ENCODE peak calls at places on chromosomes 13 and 19, in five cellular contexts. I, E, W, L and B are unnamed samples.

GRCh38 chr13:66835040-66835628 is 395.0 kb downstream of the PCDH9 start:
- DNase-seq in I (peak), E (no peak), W (peak), L (peak), B (peak)

GRCh38 chr19:1109697-1110671 is 6.2 kb downstream of the GPX4 start:
- DNase-seq in I (no peak), E (no peak), W (no peak), L (no peak), B (no peak)

GRCh38 chr13:51245583-51245982 is 23.4 kb downstream of the FAM124A start:
- DNase-seq in I (no peak), E (no peak), W (no peak), L (no peak), B (no peak)

GRCh38 chr19:13881692-13882418 is 4.9 kb downstream of the NANOS3 start:
- DNase-seq in I (no peak), E (no peak), W (no peak), L (no peak), B (no peak)

GRCh38 chr13:36516225-36516624 is 83.9 kb downstream of the CCNA1 start:
- DNase-seq in I (no peak), E (no peak), W (no peak), L (no peak), B (no peak)

GRCh38 chr19:17871878-17872250 is at the start of gene SLC5A5:
- DNase-seq in I (no peak), E (no peak), W (no peak), L (no peak), B (no peak)

GRCh38 chr13:20685042-20685441 is 18.5 kb upstream of the IL17D start:
- DNase-seq in I (no peak), E (no peak), W (no peak), L (no peak), B (no peak)

GRCh38 chr13:106619688-106620555 is 52.0 kb upstream of the ARGLU1 start:
- DNase-seq in I (peak), E (no peak), W (peak), L (peak), B (peak)

GRCh38 chr13:92677571-92677970 is 549.0 kb upstream of the GPC6 start:
- DNase-seq in I (no peak), E (no peak), W (no peak), L (no peak), B (peak)

GRCh38 chr13:44267966-44268365 is 105.7 kb upstream of the SERP2 start:
- DNase-seq in I (no peak), E (no peak), W (no peak), L (peak), B (no peak)

GRCh38 chr19:33060586-33060985 is 4.1 kb downstream of the RHPN2 start:
- DNase-seq in I (no peak), E (no peak), W (no peak), L (no peak), B (no peak)

GRCh38 chr19:31347356-31347755 is 1.9 kb downstream of the TSHZ3 start:
- DNase-seq in I (no peak), E (no peak), W (no peak), L (no peak), B (no peak)

GRCh38 chr19:3369337-3370213 is 3.2 kb downstream of the NFIC start:
- DNase-seq in I (no peak), E (no peak), W (no peak), L (peak), B (no peak)

GRCh38 chr13:20828540-20829364 is 55.0 kb upstream of the EEF1AKMT1 start:
- DNase-seq in I (peak), E (no peak), W (peak), L (peak), B (peak)

GRCh38 chr13:20369886-20370361 is 137.8 kb upstream of the GJB6 start:
- DNase-seq in I (no peak), E (no peak), W (no peak), L (peak), B (no peak)

GRCh38 chr19:17873661-17874422 is 2.1 kb downstream of the SLC5A5 start:
- DNase-seq in I (no peak), E (no peak), W (no peak), L (peak), B (no peak)

GRCh38 chr13:46639033-46639981 is 86.3 kb downstream of the LRCH1 start:
- DNase-seq in I (no peak), E (no peak), W (peak), L (no peak), B (no peak)

GRCh38 chr13:67867206-67867605 is 637.1 kb upstream of the PCDH9 start:
- DNase-seq in I (no peak), E (no peak), W (no peak), L (no peak), B (no peak)

GRCh38 chr13:73767747-73768315 is 366.4 kb downstream of the KLF12 start:
- DNase-seq in I (no peak), E (no peak), W (peak), L (peak), B (peak)

GRCh38 chr19:38455031-38455430 is 21.5 kb downstream of the RYR1 start:
- DNase-seq in I (no peak), E (no peak), W (peak), L (peak), B (peak)

GRCh38 chr19:28878862-28879566 is 333.9 kb downstream of the UQCRFS1 start:
- DNase-seq in I (peak), E (no peak), W (peak), L (peak), B (peak)

GRCh38 chr19:15223649-15224371 is 8.4 kb downstream of the EPHX3 start:
- DNase-seq in I (no peak), E (no peak), W (no peak), L (no peak), B (no peak)

GRCh38 chr19:48656840-48657474 is 11.0 kb upstream of the CA11 start:
- DNase-seq in I (no peak), E (no peak), W (no peak), L (peak), B (no peak)

GRCh38 chr13:28805193-28805819 is 14.8 kb upstream of the MTUS2 start:
- DNase-seq in I (peak), E (no peak), W (no peak), L (peak), B (no peak)

GRCh38 chr13:30119476-30119875 is 187.9 kb downstream of the KATNAL1 start:
- DNase-seq in I (no peak), E (no peak), W (no peak), L (peak), B (no peak)

GRCh38 chr13:39501711-39502324 is 101.2 kb downstream of the LHFPL6 start:
- DNase-seq in I (no peak), E (no peak), W (no peak), L (no peak), B (no peak)

GRCh38 chr13:77325371-77325941 is 1.4 kb downstream of the MYCBP2 start:
- DNase-seq in I (no peak), E (no peak), W (no peak), L (peak), B (no peak)

GRCh38 chr13:95924389-95924994 is 128.7 kb downstream of the UGGT2 start:
- DNase-seq in I (no peak), E (no peak), W (peak), L (peak), B (no peak)

GRCh38 chr19:17075860-17076538 is 422 bp downstream of the MYO9B start:
- DNase-seq in I (no peak), E (no peak), W (no peak), L (peak), B (peak)

GRCh38 chr13:43961909-43962308 is 82.2 kb downstream of the LACC1 start:
- DNase-seq in I (no peak), E (no peak), W (no peak), L (peak), B (no peak)